ENCODE peak calls at places on chromosomes 1 and 21, in ten cellular contexts. One of them, this sample, is unnamed.
A peak's percentile ranks its signal among the peaks of the same experiment; 100 is the strongest.

GRCh38 chr1:181987334-181987870 is 74.1 kb downstream of the ZNF648 start:
- DNase-seq in fibroblast of the conjunctiva: no peak
- DNase-seq in SHP77: no peak
- DNase-seq in activated CD8-positive, alpha-beta memory T cell treated with anti-CD3 and anti-CD28 coated beads, Interleukin-2, amount 50 U/mL, for 48 hours: no peak
- DNase-seq in stimulated activated CD4-positive, alpha-beta T cell treated with anti-CD3 and anti-CD28 coated beads, Interleukin-4, amount 100 ng/mL, for 4 hours: no peak
- DNase-seq in AG20443: no peak
- DNase-seq in heart right ventricle: no peak
- DNase-seq in activated naive CD4-positive, alpha-beta T cell treated with Interleukin-2 at 50 U/mL for 16 hours: no peak
- DNase-seq in NAMALWA: no peak
- DNase-seq in kidney tubule cell: peak; percentile 45
- DNase-seq in this sample: no peak

GRCh38 chr1:70518106-70518505 is 107.0 kb downstream of the CTH start:
- DNase-seq in fibroblast of the conjunctiva: no peak
- DNase-seq in SHP77: no peak
- DNase-seq in activated CD8-positive, alpha-beta memory T cell treated with anti-CD3 and anti-CD28 coated beads, Interleukin-2, amount 50 U/mL, for 48 hours: no peak
- DNase-seq in stimulated activated CD4-positive, alpha-beta T cell treated with anti-CD3 and anti-CD28 coated beads, Interleukin-4, amount 100 ng/mL, for 4 hours: no peak
- DNase-seq in AG20443: no peak
- DNase-seq in heart right ventricle: no peak
- DNase-seq in activated naive CD4-positive, alpha-beta T cell treated with Interleukin-2 at 50 U/mL for 16 hours: no peak
- DNase-seq in NAMALWA: no peak
- DNase-seq in kidney tubule cell: no peak
- DNase-seq in this sample: no peak

GRCh38 chr1:33155877-33156538 is 25.8 kb downstream of the TRIM62 start:
- DNase-seq in fibroblast of the conjunctiva: no peak
- DNase-seq in SHP77: no peak
- DNase-seq in activated CD8-positive, alpha-beta memory T cell treated with anti-CD3 and anti-CD28 coated beads, Interleukin-2, amount 50 U/mL, for 48 hours: no peak
- DNase-seq in stimulated activated CD4-positive, alpha-beta T cell treated with anti-CD3 and anti-CD28 coated beads, Interleukin-4, amount 100 ng/mL, for 4 hours: no peak
- DNase-seq in AG20443: no peak
- DNase-seq in heart right ventricle: peak; percentile 45
- DNase-seq in activated naive CD4-positive, alpha-beta T cell treated with Interleukin-2 at 50 U/mL for 16 hours: no peak
- DNase-seq in NAMALWA: no peak
- DNase-seq in kidney tubule cell: no peak
- DNase-seq in this sample: no peak

GRCh38 chr1:113103048-113103447 is 30.1 kb downstream of the LRIG2 start:
- DNase-seq in fibroblast of the conjunctiva: no peak
- DNase-seq in SHP77: no peak
- DNase-seq in activated CD8-positive, alpha-beta memory T cell treated with anti-CD3 and anti-CD28 coated beads, Interleukin-2, amount 50 U/mL, for 48 hours: no peak
- DNase-seq in stimulated activated CD4-positive, alpha-beta T cell treated with anti-CD3 and anti-CD28 coated beads, Interleukin-4, amount 100 ng/mL, for 4 hours: no peak
- DNase-seq in AG20443: no peak
- DNase-seq in heart right ventricle: no peak
- DNase-seq in activated naive CD4-positive, alpha-beta T cell treated with Interleukin-2 at 50 U/mL for 16 hours: no peak
- DNase-seq in NAMALWA: no peak
- DNase-seq in kidney tubule cell: no peak
- DNase-seq in this sample: peak; percentile 47

GRCh38 chr1:187638733-187639132 is 810.0 kb downstream of the PLA2G4A start:
- DNase-seq in fibroblast of the conjunctiva: no peak
- DNase-seq in SHP77: no peak
- DNase-seq in activated CD8-positive, alpha-beta memory T cell treated with anti-CD3 and anti-CD28 coated beads, Interleukin-2, amount 50 U/mL, for 48 hours: no peak
- DNase-seq in stimulated activated CD4-positive, alpha-beta T cell treated with anti-CD3 and anti-CD28 coated beads, Interleukin-4, amount 100 ng/mL, for 4 hours: no peak
- DNase-seq in AG20443: no peak
- DNase-seq in heart right ventricle: no peak
- DNase-seq in activated naive CD4-positive, alpha-beta T cell treated with Interleukin-2 at 50 U/mL for 16 hours: no peak
- DNase-seq in NAMALWA: no peak
- DNase-seq in kidney tubule cell: no peak
- DNase-seq in this sample: peak; percentile 3

GRCh38 chr21:28537371-28538079 is 455.2 kb downstream of the LTN1 start:
- DNase-seq in fibroblast of the conjunctiva: no peak
- DNase-seq in SHP77: no peak
- DNase-seq in activated CD8-positive, alpha-beta memory T cell treated with anti-CD3 and anti-CD28 coated beads, Interleukin-2, amount 50 U/mL, for 48 hours: no peak
- DNase-seq in stimulated activated CD4-positive, alpha-beta T cell treated with anti-CD3 and anti-CD28 coated beads, Interleukin-4, amount 100 ng/mL, for 4 hours: no peak
- DNase-seq in AG20443: peak; percentile 45
- DNase-seq in heart right ventricle: no peak
- DNase-seq in activated naive CD4-positive, alpha-beta T cell treated with Interleukin-2 at 50 U/mL for 16 hours: no peak
- DNase-seq in NAMALWA: no peak
- DNase-seq in kidney tubule cell: no peak
- DNase-seq in this sample: peak; percentile 67

GRCh38 chr1:209072481-209072880 is 511.0 kb upstream of the CAMK1G start:
- DNase-seq in fibroblast of the conjunctiva: no peak
- DNase-seq in SHP77: no peak
- DNase-seq in activated CD8-positive, alpha-beta memory T cell treated with anti-CD3 and anti-CD28 coated beads, Interleukin-2, amount 50 U/mL, for 48 hours: no peak
- DNase-seq in stimulated activated CD4-positive, alpha-beta T cell treated with anti-CD3 and anti-CD28 coated beads, Interleukin-4, amount 100 ng/mL, for 4 hours: no peak
- DNase-seq in AG20443: no peak
- DNase-seq in heart right ventricle: no peak
- DNase-seq in activated naive CD4-positive, alpha-beta T cell treated with Interleukin-2 at 50 U/mL for 16 hours: no peak
- DNase-seq in NAMALWA: no peak
- DNase-seq in kidney tubule cell: peak; percentile 47
- DNase-seq in this sample: peak; percentile 59

GRCh38 chr21:42309753-42310213 is 5.4 kb downstream of the TFF3 start:
- DNase-seq in fibroblast of the conjunctiva: no peak
- DNase-seq in SHP77: peak; percentile 36
- DNase-seq in activated CD8-positive, alpha-beta memory T cell treated with anti-CD3 and anti-CD28 coated beads, Interleukin-2, amount 50 U/mL, for 48 hours: peak; percentile 92
- DNase-seq in stimulated activated CD4-positive, alpha-beta T cell treated with anti-CD3 and anti-CD28 coated beads, Interleukin-4, amount 100 ng/mL, for 4 hours: peak; percentile 66
- DNase-seq in AG20443: peak; percentile 61
- DNase-seq in heart right ventricle: peak; percentile 37
- DNase-seq in activated naive CD4-positive, alpha-beta T cell treated with Interleukin-2 at 50 U/mL for 16 hours: peak; percentile 69
- DNase-seq in NAMALWA: peak; percentile 74
- DNase-seq in kidney tubule cell: peak; percentile 35
- DNase-seq in this sample: no peak

GRCh38 chr1:214898718-214899117 is 183.8 kb upstream of the KCNK2 start:
- DNase-seq in fibroblast of the conjunctiva: no peak
- DNase-seq in SHP77: no peak
- DNase-seq in activated CD8-positive, alpha-beta memory T cell treated with anti-CD3 and anti-CD28 coated beads, Interleukin-2, amount 50 U/mL, for 48 hours: no peak
- DNase-seq in stimulated activated CD4-positive, alpha-beta T cell treated with anti-CD3 and anti-CD28 coated beads, Interleukin-4, amount 100 ng/mL, for 4 hours: no peak
- DNase-seq in AG20443: no peak
- DNase-seq in heart right ventricle: no peak
- DNase-seq in activated naive CD4-positive, alpha-beta T cell treated with Interleukin-2 at 50 U/mL for 16 hours: no peak
- DNase-seq in NAMALWA: no peak
- DNase-seq in kidney tubule cell: no peak
- DNase-seq in this sample: no peak

GRCh38 chr1:46380508-46380907 is 13.6 kb upstream of the FAAH start:
- DNase-seq in fibroblast of the conjunctiva: no peak
- DNase-seq in SHP77: no peak
- DNase-seq in activated CD8-positive, alpha-beta memory T cell treated with anti-CD3 and anti-CD28 coated beads, Interleukin-2, amount 50 U/mL, for 48 hours: no peak
- DNase-seq in stimulated activated CD4-positive, alpha-beta T cell treated with anti-CD3 and anti-CD28 coated beads, Interleukin-4, amount 100 ng/mL, for 4 hours: no peak
- DNase-seq in AG20443: no peak
- DNase-seq in heart right ventricle: no peak
- DNase-seq in activated naive CD4-positive, alpha-beta T cell treated with Interleukin-2 at 50 U/mL for 16 hours: no peak
- DNase-seq in NAMALWA: no peak
- DNase-seq in kidney tubule cell: no peak
- DNase-seq in this sample: no peak

GRCh38 chr1:199719156-199719842 is 308.2 kb upstream of the NR5A2 start:
- DNase-seq in fibroblast of the conjunctiva: no peak
- DNase-seq in SHP77: no peak
- DNase-seq in activated CD8-positive, alpha-beta memory T cell treated with anti-CD3 and anti-CD28 coated beads, Interleukin-2, amount 50 U/mL, for 48 hours: no peak
- DNase-seq in stimulated activated CD4-positive, alpha-beta T cell treated with anti-CD3 and anti-CD28 coated beads, Interleukin-4, amount 100 ng/mL, for 4 hours: no peak
- DNase-seq in AG20443: no peak
- DNase-seq in heart right ventricle: no peak
- DNase-seq in activated naive CD4-positive, alpha-beta T cell treated with Interleukin-2 at 50 U/mL for 16 hours: no peak
- DNase-seq in NAMALWA: no peak
- DNase-seq in kidney tubule cell: no peak
- DNase-seq in this sample: no peak

GRCh38 chr1:204221271-204221670 is 7.5 kb upstream of the GOLT1A start:
- DNase-seq in fibroblast of the conjunctiva: no peak
- DNase-seq in SHP77: no peak
- DNase-seq in activated CD8-positive, alpha-beta memory T cell treated with anti-CD3 and anti-CD28 coated beads, Interleukin-2, amount 50 U/mL, for 48 hours: no peak
- DNase-seq in stimulated activated CD4-positive, alpha-beta T cell treated with anti-CD3 and anti-CD28 coated beads, Interleukin-4, amount 100 ng/mL, for 4 hours: no peak
- DNase-seq in AG20443: no peak
- DNase-seq in heart right ventricle: no peak
- DNase-seq in activated naive CD4-positive, alpha-beta T cell treated with Interleukin-2 at 50 U/mL for 16 hours: no peak
- DNase-seq in NAMALWA: no peak
- DNase-seq in kidney tubule cell: no peak
- DNase-seq in this sample: no peak

GRCh38 chr1:34846265-34846664 is 13.3 kb downstream of the SMIM12 start:
- DNase-seq in fibroblast of the conjunctiva: no peak
- DNase-seq in SHP77: no peak
- DNase-seq in activated CD8-positive, alpha-beta memory T cell treated with anti-CD3 and anti-CD28 coated beads, Interleukin-2, amount 50 U/mL, for 48 hours: no peak
- DNase-seq in stimulated activated CD4-positive, alpha-beta T cell treated with anti-CD3 and anti-CD28 coated beads, Interleukin-4, amount 100 ng/mL, for 4 hours: no peak
- DNase-seq in AG20443: no peak
- DNase-seq in heart right ventricle: no peak
- DNase-seq in activated naive CD4-positive, alpha-beta T cell treated with Interleukin-2 at 50 U/mL for 16 hours: no peak
- DNase-seq in NAMALWA: no peak
- DNase-seq in kidney tubule cell: no peak
- DNase-seq in this sample: no peak

GRCh38 chr1:15282810-15283474 is 35.9 kb downstream of the FHAD1 start:
- DNase-seq in fibroblast of the conjunctiva: no peak
- DNase-seq in SHP77: no peak
- DNase-seq in activated CD8-positive, alpha-beta memory T cell treated with anti-CD3 and anti-CD28 coated beads, Interleukin-2, amount 50 U/mL, for 48 hours: no peak
- DNase-seq in stimulated activated CD4-positive, alpha-beta T cell treated with anti-CD3 and anti-CD28 coated beads, Interleukin-4, amount 100 ng/mL, for 4 hours: no peak
- DNase-seq in AG20443: no peak
- DNase-seq in heart right ventricle: peak; percentile 44
- DNase-seq in activated naive CD4-positive, alpha-beta T cell treated with Interleukin-2 at 50 U/mL for 16 hours: no peak
- DNase-seq in NAMALWA: no peak
- DNase-seq in kidney tubule cell: no peak
- DNase-seq in this sample: peak; percentile 64

GRCh38 chr1:53341521-53341895 is 13.6 kb upstream of the LRP8 start:
- DNase-seq in fibroblast of the conjunctiva: no peak
- DNase-seq in SHP77: no peak
- DNase-seq in activated CD8-positive, alpha-beta memory T cell treated with anti-CD3 and anti-CD28 coated beads, Interleukin-2, amount 50 U/mL, for 48 hours: peak; percentile 38
- DNase-seq in stimulated activated CD4-positive, alpha-beta T cell treated with anti-CD3 and anti-CD28 coated beads, Interleukin-4, amount 100 ng/mL, for 4 hours: no peak
- DNase-seq in AG20443: no peak
- DNase-seq in heart right ventricle: no peak
- DNase-seq in activated naive CD4-positive, alpha-beta T cell treated with Interleukin-2 at 50 U/mL for 16 hours: no peak
- DNase-seq in NAMALWA: no peak
- DNase-seq in kidney tubule cell: no peak
- DNase-seq in this sample: no peak

GRCh38 chr1:201365251-201365650 is 12.2 kb downstream of the TNNT2 start:
- DNase-seq in fibroblast of the conjunctiva: no peak
- DNase-seq in SHP77: no peak
- DNase-seq in activated CD8-positive, alpha-beta memory T cell treated with anti-CD3 and anti-CD28 coated beads, Interleukin-2, amount 50 U/mL, for 48 hours: no peak
- DNase-seq in stimulated activated CD4-positive, alpha-beta T cell treated with anti-CD3 and anti-CD28 coated beads, Interleukin-4, amount 100 ng/mL, for 4 hours: no peak
- DNase-seq in AG20443: no peak
- DNase-seq in heart right ventricle: no peak
- DNase-seq in activated naive CD4-positive, alpha-beta T cell treated with Interleukin-2 at 50 U/mL for 16 hours: no peak
- DNase-seq in NAMALWA: no peak
- DNase-seq in kidney tubule cell: no peak
- DNase-seq in this sample: no peak

GRCh38 chr1:115257596-115257995 is 80.5 kb downstream of the NGF start:
- DNase-seq in fibroblast of the conjunctiva: no peak
- DNase-seq in SHP77: no peak
- DNase-seq in activated CD8-positive, alpha-beta memory T cell treated with anti-CD3 and anti-CD28 coated beads, Interleukin-2, amount 50 U/mL, for 48 hours: no peak
- DNase-seq in stimulated activated CD4-positive, alpha-beta T cell treated with anti-CD3 and anti-CD28 coated beads, Interleukin-4, amount 100 ng/mL, for 4 hours: no peak
- DNase-seq in AG20443: no peak
- DNase-seq in heart right ventricle: no peak
- DNase-seq in activated naive CD4-positive, alpha-beta T cell treated with Interleukin-2 at 50 U/mL for 16 hours: no peak
- DNase-seq in NAMALWA: no peak
- DNase-seq in kidney tubule cell: no peak
- DNase-seq in this sample: no peak

GRCh38 chr1:3799976-3800685 is 3.8 kb upstream of the LRRC47 start:
- DNase-seq in fibroblast of the conjunctiva: no peak
- DNase-seq in SHP77: peak; percentile 74
- DNase-seq in activated CD8-positive, alpha-beta memory T cell treated with anti-CD3 and anti-CD28 coated beads, Interleukin-2, amount 50 U/mL, for 48 hours: no peak
- DNase-seq in stimulated activated CD4-positive, alpha-beta T cell treated with anti-CD3 and anti-CD28 coated beads, Interleukin-4, amount 100 ng/mL, for 4 hours: no peak
- DNase-seq in AG20443: no peak
- DNase-seq in heart right ventricle: no peak
- DNase-seq in activated naive CD4-positive, alpha-beta T cell treated with Interleukin-2 at 50 U/mL for 16 hours: no peak
- DNase-seq in NAMALWA: no peak
- DNase-seq in kidney tubule cell: peak; percentile 87
- DNase-seq in this sample: no peak

GRCh38 chr1:87113313-87113712 is 198.9 kb downstream of the HS2ST1 start:
- DNase-seq in fibroblast of the conjunctiva: no peak
- DNase-seq in SHP77: no peak
- DNase-seq in activated CD8-positive, alpha-beta memory T cell treated with anti-CD3 and anti-CD28 coated beads, Interleukin-2, amount 50 U/mL, for 48 hours: no peak
- DNase-seq in stimulated activated CD4-positive, alpha-beta T cell treated with anti-CD3 and anti-CD28 coated beads, Interleukin-4, amount 100 ng/mL, for 4 hours: no peak
- DNase-seq in AG20443: peak; percentile 93
- DNase-seq in heart right ventricle: peak; percentile 38
- DNase-seq in activated naive CD4-positive, alpha-beta T cell treated with Interleukin-2 at 50 U/mL for 16 hours: no peak
- DNase-seq in NAMALWA: no peak
- DNase-seq in kidney tubule cell: peak; percentile 15
- DNase-seq in this sample: no peak

GRCh38 chr1:10815863-10816195 is 19.4 kb upstream of the CASZ1 start:
- DNase-seq in fibroblast of the conjunctiva: no peak
- DNase-seq in SHP77: no peak
- DNase-seq in activated CD8-positive, alpha-beta memory T cell treated with anti-CD3 and anti-CD28 coated beads, Interleukin-2, amount 50 U/mL, for 48 hours: no peak
- DNase-seq in stimulated activated CD4-positive, alpha-beta T cell treated with anti-CD3 and anti-CD28 coated beads, Interleukin-4, amount 100 ng/mL, for 4 hours: no peak
- DNase-seq in AG20443: no peak
- DNase-seq in heart right ventricle: no peak
- DNase-seq in activated naive CD4-positive, alpha-beta T cell treated with Interleukin-2 at 50 U/mL for 16 hours: no peak
- DNase-seq in NAMALWA: no peak
- DNase-seq in kidney tubule cell: no peak
- DNase-seq in this sample: no peak

GRCh38 chr1:3051270-3052268 is 17.4 kb upstream of the PRDM16 start:
- DNase-seq in fibroblast of the conjunctiva: no peak
- DNase-seq in SHP77: no peak
- DNase-seq in activated CD8-positive, alpha-beta memory T cell treated with anti-CD3 and anti-CD28 coated beads, Interleukin-2, amount 50 U/mL, for 48 hours: no peak
- DNase-seq in stimulated activated CD4-positive, alpha-beta T cell treated with anti-CD3 and anti-CD28 coated beads, Interleukin-4, amount 100 ng/mL, for 4 hours: no peak
- DNase-seq in AG20443: no peak
- DNase-seq in heart right ventricle: no peak
- DNase-seq in activated naive CD4-positive, alpha-beta T cell treated with Interleukin-2 at 50 U/mL for 16 hours: no peak
- DNase-seq in NAMALWA: no peak
- DNase-seq in kidney tubule cell: no peak
- DNase-seq in this sample: no peak

GRCh38 chr1:46198026-46198826 is at the start of gene POMGNT1:
- DNase-seq in fibroblast of the conjunctiva: no peak
- DNase-seq in SHP77: peak; percentile 54
- DNase-seq in activated CD8-positive, alpha-beta memory T cell treated with anti-CD3 and anti-CD28 coated beads, Interleukin-2, amount 50 U/mL, for 48 hours: peak; percentile 88
- DNase-seq in stimulated activated CD4-positive, alpha-beta T cell treated with anti-CD3 and anti-CD28 coated beads, Interleukin-4, amount 100 ng/mL, for 4 hours: peak; percentile 80
- DNase-seq in AG20443: peak; percentile 96
- DNase-seq in heart right ventricle: peak; percentile 51
- DNase-seq in activated naive CD4-positive, alpha-beta T cell treated with Interleukin-2 at 50 U/mL for 16 hours: peak; percentile 81
- DNase-seq in NAMALWA: peak; percentile 69
- DNase-seq in kidney tubule cell: peak; percentile 84
- DNase-seq in this sample: no peak

GRCh38 chr1:33177996-33178540 is 3.8 kb downstream of the TRIM62 start:
- DNase-seq in fibroblast of the conjunctiva: no peak
- DNase-seq in SHP77: no peak
- DNase-seq in activated CD8-positive, alpha-beta memory T cell treated with anti-CD3 and anti-CD28 coated beads, Interleukin-2, amount 50 U/mL, for 48 hours: no peak
- DNase-seq in stimulated activated CD4-positive, alpha-beta T cell treated with anti-CD3 and anti-CD28 coated beads, Interleukin-4, amount 100 ng/mL, for 4 hours: no peak
- DNase-seq in AG20443: no peak
- DNase-seq in heart right ventricle: no peak
- DNase-seq in activated naive CD4-positive, alpha-beta T cell treated with Interleukin-2 at 50 U/mL for 16 hours: no peak
- DNase-seq in NAMALWA: no peak
- DNase-seq in kidney tubule cell: no peak
- DNase-seq in this sample: no peak

GRCh38 chr1:3018051-3018471 is 3.2 kb upstream of the ACTRT2 start:
- DNase-seq in fibroblast of the conjunctiva: no peak
- DNase-seq in SHP77: no peak
- DNase-seq in activated CD8-positive, alpha-beta memory T cell treated with anti-CD3 and anti-CD28 coated beads, Interleukin-2, amount 50 U/mL, for 48 hours: no peak
- DNase-seq in stimulated activated CD4-positive, alpha-beta T cell treated with anti-CD3 and anti-CD28 coated beads, Interleukin-4, amount 100 ng/mL, for 4 hours: no peak
- DNase-seq in AG20443: no peak
- DNase-seq in heart right ventricle: no peak
- DNase-seq in activated naive CD4-positive, alpha-beta T cell treated with Interleukin-2 at 50 U/mL for 16 hours: no peak
- DNase-seq in NAMALWA: no peak
- DNase-seq in kidney tubule cell: no peak
- DNase-seq in this sample: no peak

GRCh38 chr1:172997941-172998361 is 52.8 kb downstream of the TNFSF18 start:
- DNase-seq in fibroblast of the conjunctiva: no peak
- DNase-seq in SHP77: no peak
- DNase-seq in activated CD8-positive, alpha-beta memory T cell treated with anti-CD3 and anti-CD28 coated beads, Interleukin-2, amount 50 U/mL, for 48 hours: no peak
- DNase-seq in stimulated activated CD4-positive, alpha-beta T cell treated with anti-CD3 and anti-CD28 coated beads, Interleukin-4, amount 100 ng/mL, for 4 hours: no peak
- DNase-seq in AG20443: no peak
- DNase-seq in heart right ventricle: no peak
- DNase-seq in activated naive CD4-positive, alpha-beta T cell treated with Interleukin-2 at 50 U/mL for 16 hours: no peak
- DNase-seq in NAMALWA: no peak
- DNase-seq in kidney tubule cell: no peak
- DNase-seq in this sample: no peak

GRCh38 chr1:11109361-11109760 is 9.7 kb upstream of the EXOSC10 start:
- DNase-seq in fibroblast of the conjunctiva: no peak
- DNase-seq in SHP77: no peak
- DNase-seq in activated CD8-positive, alpha-beta memory T cell treated with anti-CD3 and anti-CD28 coated beads, Interleukin-2, amount 50 U/mL, for 48 hours: peak; percentile 8
- DNase-seq in stimulated activated CD4-positive, alpha-beta T cell treated with anti-CD3 and anti-CD28 coated beads, Interleukin-4, amount 100 ng/mL, for 4 hours: no peak
- DNase-seq in AG20443: no peak
- DNase-seq in heart right ventricle: no peak
- DNase-seq in activated naive CD4-positive, alpha-beta T cell treated with Interleukin-2 at 50 U/mL for 16 hours: no peak
- DNase-seq in NAMALWA: no peak
- DNase-seq in kidney tubule cell: no peak
- DNase-seq in this sample: no peak

GRCh38 chr1:169892819-169893644 is 664 bp downstream of the SCYL3 start:
- DNase-seq in fibroblast of the conjunctiva: no peak
- DNase-seq in SHP77: no peak
- DNase-seq in activated CD8-positive, alpha-beta memory T cell treated with anti-CD3 and anti-CD28 coated beads, Interleukin-2, amount 50 U/mL, for 48 hours: no peak
- DNase-seq in stimulated activated CD4-positive, alpha-beta T cell treated with anti-CD3 and anti-CD28 coated beads, Interleukin-4, amount 100 ng/mL, for 4 hours: no peak
- DNase-seq in AG20443: peak; percentile 59
- DNase-seq in heart right ventricle: peak; percentile 29
- DNase-seq in activated naive CD4-positive, alpha-beta T cell treated with Interleukin-2 at 50 U/mL for 16 hours: no peak
- DNase-seq in NAMALWA: no peak
- DNase-seq in kidney tubule cell: peak; percentile 26
- DNase-seq in this sample: peak; percentile 28

GRCh38 chr1:197320991-197321531 is 53.0 kb downstream of the CRB1 start:
- DNase-seq in fibroblast of the conjunctiva: peak; percentile 82
- DNase-seq in SHP77: no peak
- DNase-seq in activated CD8-positive, alpha-beta memory T cell treated with anti-CD3 and anti-CD28 coated beads, Interleukin-2, amount 50 U/mL, for 48 hours: no peak
- DNase-seq in stimulated activated CD4-positive, alpha-beta T cell treated with anti-CD3 and anti-CD28 coated beads, Interleukin-4, amount 100 ng/mL, for 4 hours: no peak
- DNase-seq in AG20443: peak; percentile 72
- DNase-seq in heart right ventricle: peak; percentile 4
- DNase-seq in activated naive CD4-positive, alpha-beta T cell treated with Interleukin-2 at 50 U/mL for 16 hours: no peak
- DNase-seq in NAMALWA: no peak
- DNase-seq in kidney tubule cell: peak; percentile 93
- DNase-seq in this sample: peak; percentile 65

This sample was measured in foreskin keratinocyte.